ENCODE peak calls at places on chromosomes 6 and 20, in nine cellular contexts. H is PC-9; F is HCT116; W is uterus; I is colonic mucosa; C is naive thymus-derived CD4-positive, alpha-beta T cell; V is heart left ventricle; Q is PC-3; Y is A673. M is an unnamed sample.

GRCh38 chr6:40695114-40695513 is 108.0 kb upstream of the LRFN2 start:
- DNase-seq in C (no peak), Y (no peak), I (no peak), W (no peak), Q (no peak), F (no peak), H (no peak), V (no peak), M (no peak)

GRCh38 chr20:17513956-17514355 is 17.2 kb downstream of the BFSP1 start:
- DNase-seq in H (no peak), Y (no peak), I (no peak), C (no peak), F (no peak), W (no peak), V (no peak), Q (no peak), M (no peak)

GRCh38 chr6:3281669-3282460 is 23.1 kb downstream of the PSMG4 start:
- DNase-seq in Y (peak), F (no peak), Q (peak), V (no peak), H (peak), W (peak), C (no peak), I (no peak), M (no peak)

GRCh38 chr6:168540713-168541291 is 99.8 kb downstream of the SMOC2 start:
- DNase-seq in Y (no peak), Q (no peak), H (no peak), C (no peak), I (no peak), V (no peak), F (no peak), W (no peak), M (no peak)

GRCh38 chr20:25500880-25501351 is 84.4 kb downstream of the NINL start:
- DNase-seq in Q (no peak), Y (no peak), F (no peak), I (no peak), H (no peak), W (no peak), V (no peak), C (no peak), M (no peak)

GRCh38 chr6:2148748-2149147 is 96.7 kb downstream of the GMDS start:
- DNase-seq in C (no peak), Q (no peak), H (no peak), Y (no peak), F (no peak), W (no peak), V (no peak), I (no peak), M (no peak)

GRCh38 chr6:91626935-91627334 is 1040.1 kb upstream of the MAP3K7 start:
- DNase-seq in I (no peak), Q (peak), F (no peak), W (no peak), Y (no peak), C (no peak), V (no peak), H (no peak), M (no peak)

GRCh38 chr6:33113720-33114119 is 37.9 kb downstream of the HLA-DPB1 start:
- DNase-seq in C (no peak), H (no peak), V (no peak), F (no peak), Q (no peak), W (no peak), Y (no peak), I (no peak), M (no peak)

GRCh38 chr6:158232445-158233213 is 64.5 kb downstream of the GTF2H5 start:
- DNase-seq in Q (peak), F (no peak), V (peak), H (peak), W (peak), I (peak), C (peak), Y (peak), M (peak)

GRCh38 chr20:57137676-57138075 is 128.8 kb downstream of the BMP7 start:
- DNase-seq in C (no peak), Q (no peak), H (no peak), I (no peak), Y (no peak), V (no peak), F (no peak), W (no peak), M (no peak)

GRCh38 chr20:1757606-1758507 is 100.3 kb upstream of the SIRPG start:
- DNase-seq in Y (peak), I (no peak), Q (no peak), F (no peak), C (no peak), H (no peak), V (no peak), W (no peak), M (no peak)

GRCh38 chr20:21125072-21125848 is 622 bp upstream of the KIZ start:
- DNase-seq in Q (peak), W (peak), V (peak), H (peak), C (no peak), Y (peak), I (peak), F (peak), M (peak)

GRCh38 chr6:85714893-85715530 is 72.3 kb upstream of the SYNCRIP start:
- DNase-seq in Q (no peak), V (no peak), H (no peak), I (no peak), C (no peak), F (no peak), Y (no peak), W (no peak), M (peak)

GRCh38 chr20:53876956-53877355 is 193.4 kb downstream of the BCAS1 start:
- DNase-seq in W (no peak), V (no peak), C (no peak), H (no peak), F (no peak), Y (no peak), I (no peak), Q (no peak), M (no peak)

GRCh38 chr6:42138630-42139619 is 3.5 kb downstream of the C6orf132 start:
- DNase-seq in F (no peak), C (no peak), I (peak), Q (peak), Y (peak), H (peak), V (no peak), W (no peak), M (no peak)

GRCh38 chr6:156618600-156619205 is 158.5 kb upstream of the ARID1B start:
- DNase-seq in V (no peak), Y (peak), H (no peak), F (no peak), I (no peak), C (no peak), Q (no peak), W (no peak), M (no peak)

GRCh38 chr20:3890410-3890751 is 1.2 kb downstream of the PANK2 start:
- DNase-seq in Y (peak), F (no peak), W (no peak), I (no peak), V (no peak), C (no peak), Q (peak), H (peak), M (no peak)

GRCh38 chr6:26269406-26270120 is 95.4 kb upstream of the BTN3A2 start:
- DNase-seq in C (no peak), V (no peak), Y (peak), Q (no peak), F (no peak), W (no peak), I (no peak), H (no peak), M (no peak)

GRCh38 chr20:24658920-24659660 is 189.7 kb downstream of the SYNDIG1 start:
- DNase-seq in V (peak), Q (no peak), Y (no peak), H (no peak), W (no peak), I (no peak), C (no peak), F (no peak), M (no peak)

GRCh38 chr6:156336096-156336495 is 441.1 kb upstream of the ARID1B start:
- DNase-seq in Q (peak), V (no peak), C (no peak), W (no peak), I (no peak), H (no peak), Y (no peak), F (no peak), M (no peak)

GRCh38 chr6:82248233-82248735 is 740 bp upstream of the IBTK start:
- DNase-seq in W (no peak), Y (no peak), V (no peak), H (peak), F (peak), Q (peak), C (no peak), I (peak), M (no peak)

GRCh38 chr6:31752739-31753319 is 9.6 kb upstream of the SAPCD1 start:
- DNase-seq in F (no peak), C (no peak), Q (peak), Y (no peak), W (no peak), I (no peak), H (no peak), V (no peak), M (no peak)

GRCh38 chr6:135087403-135087802 is 32.8 kb upstream of the HBS1L start:
- DNase-seq in H (no peak), W (no peak), F (no peak), I (no peak), Q (no peak), C (no peak), Y (peak), V (no peak), M (no peak)

DNA sequence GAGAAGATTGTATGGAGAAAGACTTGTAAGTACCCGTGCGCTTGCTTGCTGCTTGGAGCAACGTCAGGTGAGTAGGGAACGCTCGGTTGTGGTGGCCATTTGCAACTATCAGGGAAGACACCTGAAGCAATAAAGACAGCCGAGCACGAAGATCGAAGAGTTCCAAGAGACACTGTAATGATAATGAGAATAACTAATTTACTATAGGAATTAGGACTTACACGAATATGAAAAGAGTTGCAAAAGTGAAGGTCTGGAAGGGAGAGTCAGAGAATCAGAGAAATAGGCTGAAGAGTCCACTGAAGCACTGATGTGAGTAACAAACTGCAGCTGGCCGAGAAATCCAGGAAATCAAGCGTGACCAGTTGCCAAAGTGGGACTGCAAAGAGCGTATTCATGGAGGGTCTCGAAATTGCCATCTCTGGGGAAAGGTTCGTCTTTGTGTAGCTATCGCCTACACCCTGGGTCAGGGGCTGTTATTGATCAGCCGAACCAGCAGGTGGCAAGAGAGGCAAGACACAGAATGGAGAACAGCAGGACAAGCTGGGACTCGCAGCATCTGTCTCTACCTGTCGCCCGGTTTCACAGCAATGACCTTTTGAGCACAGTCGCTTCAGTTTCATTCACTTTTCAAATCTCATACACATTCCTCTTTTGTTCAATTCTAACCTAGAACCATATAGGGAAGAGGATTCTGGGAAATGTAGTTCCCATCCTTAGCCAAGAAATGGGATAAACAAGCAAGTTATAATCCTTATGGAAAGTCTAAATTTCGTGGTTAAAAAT is 26.2 kb downstream of the LOC128125822 start:
- DNase-seq in V (peak), C (peak), F (peak), Q (peak), W (peak), Y (peak), H (peak), I (peak), M (peak)
- H3K27ac ChIP-seq in V (no peak), C (no peak), F (no peak), Q (no peak), W (no peak), Y (no peak), H (no peak), I (peak), M (peak)

GRCh38 chr20:16481977-16482376 is 91.3 kb downstream of the KIF16B start:
- DNase-seq in Q (no peak), Y (no peak), I (no peak), W (no peak), F (no peak), H (no peak), V (no peak), C (no peak), M (no peak)

GRCh38 chr20:16483024-16483423 is 90.2 kb downstream of the KIF16B start:
- DNase-seq in F (no peak), W (no peak), H (no peak), I (no peak), V (no peak), C (no peak), Y (no peak), Q (no peak), M (no peak)

GRCh38 chr20:16477632-16478031 is 95.6 kb downstream of the KIF16B start:
- DNase-seq in V (no peak), H (no peak), Y (no peak), Q (peak), W (no peak), C (no peak), F (no peak), I (no peak), M (no peak)

GRCh38 chr20:16476032-16476431 is 97.2 kb downstream of the KIF16B start:
- DNase-seq in C (no peak), Q (peak), W (no peak), H (peak), Y (peak), I (no peak), V (no peak), F (peak), M (no peak)

DNA sequence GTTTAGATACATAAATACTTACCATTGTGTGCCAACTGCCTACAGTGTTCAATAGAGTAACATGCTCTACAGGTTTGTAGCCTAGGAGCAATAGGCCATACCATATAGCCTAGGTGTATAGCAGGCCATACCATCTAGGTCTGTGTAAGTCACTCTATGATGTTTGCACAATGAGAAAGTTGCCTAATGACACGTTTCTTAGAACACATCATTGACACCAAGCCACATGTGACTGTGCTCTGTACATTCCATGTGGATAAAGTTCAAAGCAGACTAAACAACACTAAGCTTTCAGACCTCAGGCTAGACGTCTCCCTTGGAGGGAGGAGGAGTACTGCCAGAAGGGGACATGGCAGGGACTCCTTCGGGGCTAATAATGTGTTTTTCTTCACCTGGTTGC is 93.6 kb downstream of the KIF16B start:
- DNase-seq in H (no peak), F (no peak), I (no peak), V (no peak), C (no peak), W (no peak), Q (no peak), Y (no peak), M (no peak)
- H3K27ac ChIP-seq in H (no peak), F (no peak), I (no peak), V (no peak), C (no peak), W (no peak), Q (no peak), Y (no peak), M (no peak)

GRCh38 chr6:84033523-84034451 is at the start of gene MRAP2:
- DNase-seq in F (no peak), V (no peak), I (peak), C (no peak), H (no peak), Q (no peak), Y (peak), W (peak), M (no peak)
- H3K27ac ChIP-seq in F (peak), V (no peak), I (peak), C (no peak), H (no peak), Q (no peak), Y (no peak), W (no peak), M (no peak)

GRCh38 chr6:106637051-106637717 is 7.8 kb downstream of the QRSL1 start:
- DNase-seq in C (no peak), H (no peak), I (no peak), Y (no peak), W (no peak), Q (no peak), V (no peak), F (no peak), M (no peak)

GRCh38 chr6:106637718-106638341 is 8.5 kb downstream of the QRSL1 start:
- DNase-seq in C (no peak), I (no peak), H (no peak), Q (no peak), F (no peak), V (no peak), Y (peak), W (no peak), M (no peak)

GRCh38 chr6:106630366-106630765 is 988 bp downstream of the QRSL1 start:
- DNase-seq in I (no peak), W (no peak), H (no peak), C (no peak), Y (no peak), Q (no peak), F (no peak), V (no peak), M (no peak)

GRCh38 chr6:106631356-106631755 is 2.0 kb downstream of the QRSL1 start:
- DNase-seq in H (no peak), I (no peak), W (no peak), C (no peak), F (no peak), V (no peak), Y (no peak), Q (peak), M (no peak)

GRCh38 chr6:106634565-106634964 is 5.2 kb downstream of the QRSL1 start:
- DNase-seq in Y (no peak), W (no peak), V (no peak), H (no peak), F (no peak), Q (no peak), I (no peak), C (no peak), M (no peak)
- H3K27ac ChIP-seq in Y (no peak), W (no peak), V (no peak), H (no peak), F (no peak), Q (no peak), I (no peak), C (no peak), M (no peak)

DNA sequence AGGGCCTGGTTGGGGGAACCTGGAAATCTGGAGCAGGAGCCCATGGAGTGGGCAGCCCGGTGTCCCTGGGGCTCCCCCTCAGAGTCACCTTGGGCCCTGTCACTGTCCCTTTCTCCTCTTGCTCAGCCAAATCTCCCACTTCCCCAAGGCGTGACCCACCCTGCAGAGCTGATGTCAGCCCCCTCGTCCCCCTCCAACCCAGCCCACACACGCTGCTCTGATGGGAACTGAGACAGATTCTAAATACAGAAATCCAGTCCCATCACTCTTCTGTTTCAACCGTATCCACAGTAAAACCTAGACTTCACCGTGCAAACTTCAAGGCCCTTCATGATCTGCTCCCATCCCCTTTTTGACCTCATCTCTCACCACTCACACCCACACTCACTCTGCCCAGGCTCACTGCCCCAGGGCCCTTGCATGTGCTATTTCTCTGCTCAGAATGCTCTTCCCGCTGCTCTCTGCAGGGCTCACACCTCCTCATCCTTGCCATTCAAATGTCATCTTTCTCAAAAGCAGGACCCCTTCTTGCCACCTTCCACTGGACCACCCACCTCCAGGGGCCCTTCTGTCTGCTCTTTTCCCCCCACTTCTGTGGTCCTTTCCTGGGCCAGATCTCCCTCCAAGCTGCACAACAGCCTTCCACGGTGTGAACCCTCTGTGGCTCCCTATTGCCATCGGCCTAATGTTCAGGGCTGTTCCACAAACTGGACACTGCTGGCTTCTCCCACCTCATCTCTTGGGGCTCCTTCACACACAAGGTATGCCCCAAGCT is 16.6 kb downstream of the TGM2 start:
- DNase-seq in V (no peak), W (no peak), F (no peak), C (no peak), I (no peak), Y (no peak), Q (no peak), H (no peak), M (no peak)
- H3K27ac ChIP-seq in V (no peak), W (peak), F (no peak), C (no peak), I (no peak), Y (no peak), Q (no peak), H (peak), M (no peak)